ENCODE peak calls at places on chromosomes 12 and 14, in six cellular contexts. D, B, Y, L, N and P are unnamed samples.

GRCh38 chr14:32457213-32457920 is 128.3 kb downstream of the AKAP6 start:
- DNase-seq in B (no peak), N (no peak), L (no peak), D (peak), Y (peak), P (peak)

GRCh38 chr12:16347391-16348298 is at the start of gene MGST1:
- DNase-seq in D (peak), B (peak), Y (no peak), L (peak), N (peak), P (peak)

GRCh38 chr12:93348568-93349435 is 28.9 kb upstream of the NUDT4 start:
- DNase-seq in N (no peak), L (no peak), D (no peak), Y (no peak), B (no peak), P (no peak)

GRCh38 chr14:52885230-52885629 is 65.6 kb downstream of the FERMT2 start:
- DNase-seq in L (no peak), D (peak), Y (no peak), N (no peak), B (no peak), P (no peak)

GRCh38 chr12:77813558-77813957 is 17.1 kb upstream of the NAV3 start:
- DNase-seq in Y (no peak), L (no peak), D (no peak), B (no peak), N (no peak), P (no peak)

GRCh38 chr12:67910360-67911292 is 78.6 kb upstream of the IFNG-AS1 start:
- DNase-seq in L (no peak), D (peak), B (no peak), N (peak), Y (peak), P (peak)

GRCh38 chr14:77314539-77314938 is 6.1 kb downstream of the POMT2 start:
- DNase-seq in L (no peak), Y (no peak), B (no peak), N (no peak), D (no peak), P (no peak)

GRCh38 chr12:114508529-114509129 is 102.7 kb upstream of the TBX5 start:
- DNase-seq in Y (peak), D (peak), L (peak), B (peak), N (no peak), P (peak)

GRCh38 chr12:119071638-119072231 is 90.4 kb downstream of the SRRM4 start:
- DNase-seq in L (no peak), D (no peak), N (no peak), Y (no peak), B (no peak), P (no peak)

GRCh38 chr14:22544881-22545420 is 44.1 kb downstream of the DAD1 start:
- DNase-seq in D (no peak), Y (no peak), B (no peak), L (no peak), N (no peak), P (no peak)

GRCh38 chr14:76867536-76868452 is 41.6 kb downstream of the LRRC74A start:
- DNase-seq in N (no peak), D (no peak), Y (no peak), L (no peak), B (no peak), P (no peak)

GRCh38 chr12:25677180-25677937 is 124.3 kb upstream of the LMNTD1 start:
- DNase-seq in B (no peak), L (no peak), N (no peak), Y (no peak), D (peak), P (peak)

GRCh38 chr14:52369305-52369781 is 55.2 kb downstream of the PTGER2 start:
- DNase-seq in N (no peak), D (peak), B (no peak), L (no peak), Y (peak), P (peak)

GRCh38 chr12:46265102-46265501 is 3.7 kb downstream of the SLC38A1 start:
- DNase-seq in N (no peak), Y (no peak), D (no peak), L (no peak), B (no peak), P (no peak)

GRCh38 chr14:72559227-72559626 is 334.7 kb downstream of the DPF3 start:
- DNase-seq in N (no peak), L (no peak), Y (no peak), B (peak), D (peak), P (no peak)

GRCh38 chr14:32711103-32711680 is 227.5 kb upstream of the NPAS3 start:
- DNase-seq in B (peak), L (peak), N (no peak), D (peak), Y (no peak), P (peak)

GRCh38 chr12:111440631-111441030 is 34.9 kb downstream of the SH2B3 start:
- DNase-seq in B (no peak), N (no peak), Y (no peak), L (no peak), D (peak), P (no peak)

GRCh38 chr12:83573676-83574075 is 887.0 kb downstream of the TMTC2 start:
- DNase-seq in D (peak), Y (no peak), L (peak), N (peak), B (no peak), P (peak)

GRCh38 chr12:70652451-70652850 is 15.2 kb upstream of the PTPRB start:
- DNase-seq in Y (no peak), B (no peak), N (no peak), D (peak), L (no peak), P (no peak)

GRCh38 chr14:24172871-24173281 is 996 bp downstream of the REC8 start:
- DNase-seq in L (no peak), N (no peak), Y (no peak), D (no peak), B (peak), P (no peak)

GRCh38 chr14:100358396-100358795 is 35.3 kb downstream of the SLC25A47 start:
- DNase-seq in B (no peak), L (no peak), Y (no peak), N (no peak), D (no peak), P (no peak)

GRCh38 chr12:82687020-82687951 is 580 bp downstream of the TMTC2 start:
- DNase-seq in D (peak), L (peak), N (no peak), B (peak), Y (no peak), P (peak)

GRCh38 chr12:12032771-12033588 is 37.8 kb upstream of the BCL2L14 start:
- DNase-seq in Y (peak), B (peak), D (peak), N (peak), L (peak), P (peak)

GRCh38 chr14:44607701-44608100 is 100.6 kb upstream of the FSCB start:
- DNase-seq in L (no peak), D (no peak), Y (no peak), N (no peak), B (no peak), P (no peak)

GRCh38 chr14:51328089-51328941 is 88.3 kb downstream of the TMX1 start:
- DNase-seq in L (no peak), B (no peak), Y (no peak), D (peak), N (no peak), P (no peak)

GRCh38 chr12:30796891-30797371 is 42.2 kb upstream of the CAPRIN2 start:
- DNase-seq in Y (no peak), D (peak), L (no peak), B (peak), N (no peak), P (peak)

GRCh38 chr12:30795660-30796507 is 41.1 kb upstream of the CAPRIN2 start:
- DNase-seq in L (peak), N (no peak), D (peak), B (peak), Y (no peak), P (peak)

GRCh38 chr12:30796508-30796780 is 41.7 kb upstream of the CAPRIN2 start:
- DNase-seq in Y (no peak), L (peak), B (peak), D (peak), N (peak), P (peak)

GRCh38 chr12:30795410-30795659 is 40.6 kb upstream of the CAPRIN2 start:
- DNase-seq in B (no peak), Y (no peak), N (no peak), L (no peak), D (no peak), P (no peak)

DNA sequence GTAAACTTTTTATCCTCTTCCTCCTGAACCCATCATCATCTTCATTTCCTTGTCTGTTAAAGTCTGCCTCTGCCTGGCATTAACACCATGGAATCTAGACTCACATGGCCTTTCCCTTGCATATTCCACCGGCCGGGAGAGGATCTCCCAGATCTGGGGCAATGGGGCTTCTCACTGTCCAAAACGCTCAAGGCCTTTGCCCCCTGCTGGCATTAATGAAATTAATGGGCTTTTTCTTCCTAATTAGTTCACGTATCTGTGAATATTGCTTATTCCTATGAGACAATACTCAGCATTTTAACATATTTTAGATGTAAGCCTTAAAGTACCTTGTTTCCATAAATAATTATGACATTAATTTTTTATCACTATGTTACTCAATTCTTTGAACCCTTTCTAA is 42.9 kb upstream of the CAPRIN2 start:
- DNase-seq in L (no peak), N (no peak), B (no peak), D (no peak), Y (no peak), P (no peak)
- TF ChIP-seq CTCF in L (no peak), N (no peak), B (no peak), D (no peak), Y (no peak), P (peak)

DNA sequence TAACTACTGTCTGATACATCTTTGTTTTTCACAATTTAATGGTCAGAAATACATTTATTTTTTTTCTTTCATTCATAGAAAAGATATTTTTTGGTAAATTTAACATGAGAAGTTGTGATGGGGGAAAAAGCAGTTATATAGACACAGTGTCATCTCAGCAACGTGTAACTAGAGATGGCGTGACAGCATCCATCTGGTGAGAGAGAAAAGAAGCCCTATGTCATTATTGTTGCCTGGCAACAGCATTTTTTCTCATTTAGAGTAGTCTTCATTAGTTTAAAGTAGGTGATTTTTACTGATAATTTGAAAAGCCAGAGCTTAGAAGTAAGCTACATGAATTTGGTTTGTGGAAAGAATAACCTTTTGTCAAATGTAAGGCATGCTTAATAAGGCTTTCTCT is 128.5 kb downstream of the ACSS3 start:
- DNase-seq in Y (no peak), B (peak), D (no peak), N (no peak), L (no peak), P (no peak)
- TF ChIP-seq CTCF in Y (no peak), B (no peak), D (no peak), N (no peak), L (no peak), P (no peak)

GRCh38 chr12:75289678-75290200 is 40.4 kb downstream of the CAPS2 start:
- DNase-seq in N (no peak), B (no peak), D (peak), L (no peak), Y (no peak), P (no peak)
- TF ChIP-seq CTCF in N (peak), B (no peak), D (peak), L (peak), Y (no peak), P (peak)

DNA sequence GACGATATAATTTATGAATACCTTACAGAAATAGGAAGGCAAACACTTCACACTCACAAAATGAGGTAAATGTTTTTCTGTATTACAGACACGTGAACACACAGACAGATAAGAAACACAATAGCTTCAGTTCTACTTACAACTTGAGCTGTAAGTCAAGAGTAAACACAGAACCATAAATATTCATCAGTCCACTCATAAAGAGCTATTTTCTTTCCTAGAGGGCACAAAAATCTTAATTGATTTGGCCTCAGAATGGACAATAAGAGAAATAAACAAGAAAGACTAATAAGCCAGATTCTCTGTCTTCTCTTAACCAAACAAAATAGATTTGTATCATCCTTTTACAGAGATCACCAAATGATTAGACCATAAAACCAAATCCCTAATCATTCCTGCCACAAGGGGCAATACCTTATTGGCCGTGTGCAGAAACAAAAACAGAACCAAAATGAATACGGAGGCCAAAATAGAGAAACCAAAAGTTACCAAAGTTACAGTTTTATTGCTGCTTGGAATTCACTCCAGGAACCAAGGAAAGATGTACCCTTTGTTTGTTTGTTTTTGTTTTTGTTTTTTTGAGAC is 38.1 kb upstream of the GARIN2 start:
- DNase-seq in L (no peak), Y (no peak), D (peak), N (no peak), B (no peak), P (no peak)
- TF ChIP-seq CTCF in L (no peak), Y (no peak), D (peak), N (peak), B (peak), P (peak)

DNA sequence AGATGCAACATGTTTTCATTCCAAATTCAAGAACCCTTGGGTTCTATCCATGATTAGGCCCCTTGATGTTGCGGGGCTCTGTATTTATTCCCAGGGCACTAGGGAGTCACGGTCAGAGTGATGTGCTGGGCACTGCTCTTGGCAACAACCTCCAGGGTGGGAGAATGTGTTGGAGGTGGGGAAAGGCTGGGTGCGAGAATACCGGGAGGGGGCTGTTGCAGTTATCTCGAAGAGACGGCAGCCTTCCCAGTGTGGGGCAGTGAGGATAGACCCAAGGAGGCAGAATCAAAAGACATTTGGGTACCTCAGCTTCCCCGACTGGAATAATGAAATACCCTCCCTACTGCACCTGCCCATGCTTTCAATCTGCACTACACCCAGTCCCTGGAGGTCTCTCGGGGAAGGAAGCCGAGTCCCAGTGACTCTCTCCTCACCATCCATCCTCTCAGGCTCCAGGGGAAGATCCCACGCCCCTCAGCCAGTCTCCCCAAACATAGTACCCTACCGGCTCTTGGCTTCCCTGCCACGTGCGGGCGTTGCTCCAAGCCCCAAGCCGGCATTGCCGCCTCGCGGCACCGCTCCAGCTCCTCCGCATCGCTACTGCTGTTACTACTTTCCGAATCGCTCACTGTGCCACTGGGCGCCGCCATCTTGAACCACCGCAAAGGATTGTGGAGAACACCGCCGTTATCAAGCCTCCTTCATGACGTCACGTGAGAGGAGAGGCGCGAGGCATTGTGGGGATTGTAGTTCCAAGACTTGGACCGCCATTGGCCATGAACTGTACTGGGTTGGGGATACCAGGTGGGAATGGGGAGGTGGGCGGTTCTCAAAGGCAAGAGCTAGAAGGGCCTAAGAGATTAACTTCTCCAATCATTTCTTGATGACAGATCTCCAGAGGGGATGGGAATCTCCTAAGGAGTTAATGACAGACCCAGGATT is at the start of gene C12orf43:
- DNase-seq in B (peak), Y (peak), D (peak), N (peak), L (peak), P (peak)
- TF ChIP-seq CTCF in B (no peak), Y (no peak), D (no peak), N (no peak), L (no peak), P (no peak)

GRCh38 chr14:67680121-67680602 is 5.7 kb upstream of the VTI1B start:
- DNase-seq in D (peak), B (no peak), N (no peak), Y (peak), L (no peak), P (peak)

GRCh38 chr14:67675219-67675582 is 769 bp upstream of the VTI1B start:
- DNase-seq in B (no peak), Y (no peak), N (no peak), D (peak), L (no peak), P (no peak)

GRCh38 chr14:67673451-67673850 is 981 bp downstream of the VTI1B start:
- DNase-seq in L (no peak), D (peak), Y (no peak), N (no peak), B (no peak), P (no peak)

GRCh38 chr14:67674139-67674479 is 323 bp downstream of the VTI1B start:
- DNase-seq in D (peak), B (peak), L (peak), Y (no peak), N (no peak), P (peak)

GRCh38 chr14:67674480-67675218 is at the start of gene VTI1B:
- DNase-seq in D (peak), Y (no peak), N (no peak), L (peak), B (peak), P (peak)
- TF ChIP-seq CTCF in D (peak), Y (no peak), N (peak), L (no peak), B (peak), P (peak)

GRCh38 chr14:103184046-103184445 is 60.8 kb downstream of the TNFAIP2 start:
- DNase-seq in Y (no peak), L (no peak), N (no peak), B (no peak), D (no peak), P (no peak)

GRCh38 chr14:103177376-103177775 is 54.1 kb downstream of the TNFAIP2 start:
- DNase-seq in D (no peak), N (no peak), Y (no peak), B (no peak), L (no peak), P (no peak)

DNA sequence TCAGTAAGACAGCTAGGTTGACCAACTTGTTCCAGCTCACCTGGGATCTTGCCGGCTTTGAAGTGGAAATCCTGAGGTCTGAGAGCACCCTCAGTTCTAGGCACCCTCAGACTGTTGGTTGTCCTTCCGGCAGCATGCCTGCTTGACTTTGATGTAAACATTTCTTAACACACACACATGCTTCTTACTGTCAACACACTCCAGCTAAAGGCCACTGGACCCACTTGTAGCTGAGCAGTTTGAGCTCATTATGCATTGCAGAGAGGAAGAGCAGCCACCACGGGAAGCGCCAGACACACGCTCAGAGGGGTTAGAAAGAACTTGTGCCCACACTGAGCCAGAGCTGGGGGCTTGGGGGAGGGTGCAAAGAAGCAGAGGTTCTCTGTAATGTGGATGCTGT is 55.8 kb downstream of the TNFAIP2 start:
- DNase-seq in N (no peak), D (no peak), B (no peak), Y (no peak), L (no peak), P (peak)
- TF ChIP-seq CTCF in N (no peak), D (no peak), B (no peak), Y (no peak), L (no peak), P (no peak)

GRCh38 chr14:95417492-95417891 is 97.8 kb upstream of the CLMN start:
- DNase-seq in L (no peak), Y (no peak), N (no peak), B (no peak), D (no peak), P (no peak)
- TF ChIP-seq CTCF in L (no peak), Y (no peak), N (no peak), B (peak), D (no peak), P (no peak)

GRCh38 chr14:21019377-21019776 is 5.5 kb downstream of the NDRG2 start:
- DNase-seq in N (no peak), Y (no peak), L (no peak), D (no peak), B (no peak), P (no peak)

GRCh38 chr14:21016791-21017190 is 8.1 kb downstream of the NDRG2 start:
- DNase-seq in D (no peak), Y (no peak), B (no peak), N (no peak), L (no peak), P (no peak)

GRCh38 chr14:21017528-21018245 is 7.2 kb downstream of the NDRG2 start:
- DNase-seq in L (no peak), N (no peak), D (no peak), Y (no peak), B (no peak), P (no peak)

GRCh38 chr14:21020977-21021545 is 3.8 kb downstream of the NDRG2 start:
- DNase-seq in B (no peak), Y (no peak), L (no peak), N (no peak), D (no peak), P (no peak)

DNA sequence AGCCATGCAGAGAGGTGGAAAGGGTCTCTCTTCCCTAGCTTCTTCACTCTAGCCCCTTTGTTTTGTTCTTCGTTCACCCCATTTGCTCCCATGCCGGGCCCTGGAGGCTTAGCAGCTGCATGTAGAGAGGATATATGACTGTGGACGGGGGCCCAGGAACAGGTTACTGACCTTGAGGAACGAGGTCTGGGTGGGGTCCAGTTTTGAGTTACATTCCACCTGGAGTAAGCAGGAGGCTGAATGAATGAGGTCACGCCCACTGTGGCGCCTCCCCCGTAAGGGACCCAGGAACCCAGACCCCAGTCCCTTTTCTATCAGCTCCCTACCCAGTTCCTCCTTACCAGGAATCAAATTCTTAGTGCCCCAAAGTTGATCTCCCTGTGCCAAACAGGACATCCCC is 6.6 kb downstream of the NDRG2 start:
- DNase-seq in D (no peak), Y (no peak), B (no peak), L (no peak), N (no peak), P (no peak)
- TF ChIP-seq CTCF in D (no peak), Y (no peak), B (no peak), L (no peak), N (no peak), P (no peak)